ENCODE peak calls at places on chromosomes 12 and 14, in seven cellular contexts. F is SK-N-SH, Q is HepG2, A is GM12878, Y is K562, Z is H1, W is A549. O is an unnamed sample.

GRCh38 chr12:69189378-69189978 is 49.9 kb upstream of the CPSF6 start:
- DNase-seq in A (no peak), Z (no peak), Y (no peak), F (no peak), W (no peak), Q (no peak), O (no peak)

GRCh38 chr14:27427796-27428195 is 830.0 kb upstream of the NOVA1 start:
- DNase-seq in W (peak), A (no peak), Z (no peak), Q (no peak), Y (peak), F (no peak), O (no peak)

GRCh38 chr14:69666698-69667211 is 55.4 kb downstream of the SUSD6 start:
- DNase-seq in Z (no peak), F (no peak), A (no peak), Y (no peak), W (peak), Q (no peak), O (peak)

GRCh38 chr14:68520637-68521556 is 272.0 kb downstream of the ZFP36L1 start:
- DNase-seq in Z (peak), A (no peak), Y (no peak), W (peak), Q (peak), F (no peak), O (no peak)

GRCh38 chr12:118052324-118053070 is 8.5 kb downstream of the WSB2 start:
- DNase-seq in Z (no peak), Q (peak), Y (no peak), F (no peak), W (peak), A (no peak), O (peak)

GRCh38 chr12:85642810-85643209 is 193.4 kb downstream of the RASSF9 start:
- DNase-seq in A (no peak), Z (no peak), F (no peak), Q (peak), Y (no peak), W (no peak), O (peak)

GRCh38 chr12:123938679-123939480 is 33.8 kb downstream of the CCDC92 start:
- DNase-seq in A (no peak), Z (no peak), F (peak), Y (peak), Q (no peak), W (peak), O (no peak)

GRCh38 chr12:65962921-65963883 is 138.9 kb downstream of the HMGA2 start:
- DNase-seq in F (peak), Y (peak), Q (no peak), A (no peak), W (no peak), Z (no peak), O (no peak)

GRCh38 chr14:100106260-100106659 is 41.0 kb downstream of the EVL start:
- DNase-seq in W (no peak), A (no peak), F (no peak), Q (no peak), Z (no peak), Y (no peak), O (no peak)

GRCh38 chr14:101962503-101962874 is 1.9 kb upstream of the DYNC1H1 start:
- DNase-seq in Q (peak), Z (no peak), A (no peak), Y (peak), F (peak), W (peak), O (peak)

GRCh38 chr14:45253754-45254300 is 825 bp upstream of the MIS18BP1 start:
- DNase-seq in Z (no peak), A (no peak), W (peak), Q (no peak), F (no peak), Y (no peak), O (peak)

GRCh38 chr12:110860833-110861291 is 14.1 kb downstream of the CCDC63 start:
- DNase-seq in Z (no peak), W (no peak), Q (no peak), A (no peak), Y (no peak), F (no peak), O (no peak)

GRCh38 chr12:64318605-64319004 is 72.0 kb downstream of the C12orf56 start:
- DNase-seq in W (no peak), Z (peak), Y (peak), A (no peak), Q (peak), F (no peak), O (peak)

GRCh38 chr12:93274937-93275336 is 102.8 kb upstream of the NUDT4 start:
- DNase-seq in W (no peak), F (no peak), Y (no peak), Q (no peak), A (no peak), Z (no peak), O (no peak)

GRCh38 chr14:76901171-76902055 is 75.2 kb downstream of the LRRC74A start:
- DNase-seq in Z (no peak), F (no peak), W (no peak), Y (no peak), A (no peak), Q (no peak), O (peak)

GRCh38 chr12:69824028-69824427 is 999 bp upstream of the MYRFL start:
- DNase-seq in Y (no peak), F (no peak), Z (no peak), Q (no peak), A (no peak), W (no peak), O (no peak)

GRCh38 chr12:12540261-12541013 is 22.2 kb downstream of the DUSP16 start:
- DNase-seq in F (no peak), W (no peak), Q (no peak), Y (no peak), Z (no peak), A (no peak), O (no peak)

GRCh38 chr14:58912799-58913432 is 275.2 kb downstream of the DACT1 start:
- DNase-seq in F (no peak), Q (no peak), Z (no peak), Y (no peak), A (no peak), W (no peak), O (peak)

GRCh38 chr12:31651893-31652521 is 7.5 kb upstream of the ETFBKMT start:
- DNase-seq in Z (no peak), A (no peak), W (no peak), Y (peak), F (peak), Q (no peak), O (no peak)

GRCh38 chr14:64562432-64562831 is 12.7 kb downstream of the PPP1R36 start:
- DNase-seq in W (no peak), Y (no peak), A (no peak), Z (no peak), F (no peak), Q (no peak), O (no peak)

GRCh38 chr12:90099288-90099687 is 390.6 kb upstream of the ATP2B1 start:
- DNase-seq in W (no peak), Q (no peak), Y (no peak), A (no peak), F (no peak), Z (no peak), O (peak)

GRCh38 chr12:751828-752672 is at the start of gene WNK1:
- DNase-seq in Q (peak), W (peak), Y (peak), A (peak), Z (peak), F (peak), O (peak)

GRCh38 chr12:87779016-87779415 is 250.2 kb downstream of the C12orf50 start:
- DNase-seq in F (no peak), Z (no peak), W (peak), Y (no peak), Q (no peak), A (no peak), O (peak)

GRCh38 chr14:73014105-73014504 is 12.8 kb downstream of the ZFYVE1 start:
- DNase-seq in Q (no peak), Y (no peak), W (no peak), F (no peak), Z (no peak), A (peak), O (peak)

GRCh38 chr14:100617715-100618693 is 30.8 kb upstream of the BEGAIN start:
- DNase-seq in Z (no peak), Y (no peak), Q (no peak), F (peak), W (no peak), A (no peak), O (no peak)

GRCh38 chr12:132651444-132652100 is 33.0 kb downstream of the P2RX2 start:
- DNase-seq in Z (no peak), A (no peak), W (no peak), F (no peak), Y (no peak), Q (no peak), O (no peak)

GRCh38 chr12:54195736-54196347 is 7.1 kb upstream of the SMUG1 start:
- DNase-seq in F (peak), Y (peak), Z (no peak), W (no peak), Q (no peak), A (no peak), O (peak)

GRCh38 chr14:70654609-70655008 is 12.9 kb downstream of the TTC9 start:
- DNase-seq in A (peak), Y (no peak), Z (no peak), W (no peak), F (no peak), Q (no peak), O (no peak)

GRCh38 chr12:12379831-12380730 is 23.2 kb downstream of the BORCS5 start:
- DNase-seq in W (no peak), Z (no peak), A (no peak), F (no peak), Y (no peak), Q (no peak), O (no peak)

GRCh38 chr14:29721586-29721985 is 206.1 kb downstream of the PRKD1 start:
- DNase-seq in Q (no peak), W (no peak), F (no peak), Y (no peak), Z (no peak), A (no peak), O (no peak)

GRCh38 chr12:123085730-123086487 is 65.0 kb downstream of the PITPNM2 start:
- DNase-seq in F (peak), W (peak), Z (no peak), Y (no peak), A (no peak), Q (peak), O (peak)

GRCh38 chr12:115402443-115403170 is 718.6 kb upstream of the TBX3 start:
- DNase-seq in F (no peak), Q (no peak), Y (no peak), Z (no peak), A (no peak), W (no peak), O (peak)

GRCh38 chr12:42213954-42214426 is 24.1 kb downstream of the YAF2 start:
- DNase-seq in W (no peak), A (no peak), Z (no peak), F (no peak), Q (no peak), Y (no peak), O (peak)

GRCh38 chr12:46221255-46222128 is 47.4 kb downstream of the SLC38A1 start:
- DNase-seq in W (no peak), A (no peak), Y (peak), Q (no peak), Z (no peak), F (peak), O (peak)

GRCh38 chr12:18250313-18250916 is 10.9 kb upstream of the PIK3C2G start:
- DNase-seq in Q (peak), Z (peak), A (no peak), W (peak), F (peak), Y (peak), O (peak)

GRCh38 chr12:101459642-101460346 is 15.3 kb upstream of the SPIC start:
- DNase-seq in Y (peak), A (no peak), F (no peak), Q (peak), Z (no peak), W (peak), O (peak)

GRCh38 chr14:60651936-60652673 is 2.8 kb upstream of the SIX1 start:
- DNase-seq in A (no peak), Z (no peak), Y (no peak), F (peak), Q (no peak), W (no peak), O (peak)

GRCh38 chr14:60651051-60651935 is 2.0 kb upstream of the SIX1 start:
- DNase-seq in Q (no peak), Z (no peak), Y (no peak), W (no peak), F (no peak), A (no peak), O (no peak)

GRCh38 chr14:60653388-60653690 is 4.1 kb upstream of the SIX1 start:
- DNase-seq in Y (no peak), F (peak), Z (no peak), W (no peak), A (no peak), Q (no peak), O (no peak)

GRCh38 chr14:60653709-60654161 is 4.5 kb upstream of the SIX1 start:
- DNase-seq in Q (no peak), F (no peak), A (no peak), Z (no peak), Y (no peak), W (no peak), O (no peak)

DNA sequence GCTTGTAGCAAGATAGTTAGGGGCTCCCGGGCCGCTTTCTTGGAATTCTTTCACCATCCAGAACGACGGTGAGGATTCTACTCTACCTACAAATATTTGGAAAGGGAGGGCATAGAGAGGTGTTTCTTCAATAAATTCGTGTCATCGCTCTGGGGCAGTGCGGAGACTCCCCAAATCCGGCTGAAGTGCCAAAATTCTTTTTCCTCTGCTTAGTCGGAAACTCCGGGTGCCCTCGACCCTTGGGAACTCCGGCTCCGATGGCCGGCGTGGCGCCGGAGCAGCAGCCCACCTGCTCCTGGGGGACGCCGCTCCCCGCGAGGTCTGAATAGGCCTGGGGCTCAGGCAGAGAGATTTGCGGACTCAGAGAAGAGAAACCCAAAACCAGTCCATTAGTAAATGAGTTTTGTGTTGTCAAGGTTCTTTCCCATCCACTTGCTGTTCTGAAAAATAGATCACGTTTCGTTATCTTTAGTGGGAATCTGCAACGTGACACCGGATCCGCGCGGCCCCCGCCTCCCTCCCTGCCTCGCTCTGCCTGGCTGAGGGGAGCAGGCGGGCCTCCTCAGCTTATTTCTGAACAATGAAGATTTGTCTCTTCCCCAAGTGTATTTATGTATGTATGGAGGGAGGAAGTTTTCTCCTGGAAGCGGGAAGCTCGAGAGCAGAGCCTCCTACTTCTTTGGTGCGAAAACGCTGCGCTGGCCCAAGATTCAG is 3.6 kb upstream of the SIX1 start:
- DNase-seq in Y (peak), W (no peak), A (no peak), Z (no peak), Q (no peak), F (peak), O (peak)
- TF ChIP-seq RFX5 in Y (no peak), W (no peak), A (no peak), Z (no peak), Q (no peak), F (no peak), O (no peak)

GRCh38 chr12:116765271-116765670 is 27.2 kb downstream of the RNFT2 start:
- DNase-seq in A (no peak), Y (no peak), Q (no peak), Z (no peak), W (no peak), F (no peak), O (no peak)

GRCh38 chr12:116760621-116761020 is 22.5 kb downstream of the RNFT2 start:
- DNase-seq in F (no peak), W (no peak), Y (peak), Q (no peak), A (no peak), Z (no peak), O (no peak)

GRCh38 chr12:116761499-116761898 is 23.4 kb downstream of the RNFT2 start:
- DNase-seq in W (no peak), Q (no peak), A (no peak), F (no peak), Z (no peak), Y (no peak), O (no peak)

GRCh38 chr12:116759783-116760581 is 21.9 kb downstream of the RNFT2 start:
- DNase-seq in Q (no peak), W (no peak), A (no peak), Y (peak), F (no peak), Z (no peak), O (no peak)
- TF ChIP-seq RFX5 in Q (no peak), W (no peak), A (no peak), Y (no peak), F (no peak), Z (no peak), O (no peak)

GRCh38 chr12:22624573-22624907 is 431 bp upstream of the ETNK1 start:
- DNase-seq in F (no peak), W (peak), Q (no peak), A (no peak), Z (no peak), Y (no peak), O (no peak)
- TF ChIP-seq RFX5 in F (no peak), W (no peak), Q (no peak), A (no peak), Z (no peak), Y (no peak), O (no peak)

GRCh38 chr14:92976268-92976667 is 53.3 kb downstream of the CHGA start:
- DNase-seq in A (no peak), Q (no peak), Y (no peak), W (no peak), Z (no peak), F (no peak), O (no peak)

GRCh38 chr14:92974541-92975345 is 51.8 kb downstream of the CHGA start:
- DNase-seq in Z (no peak), W (no peak), A (no peak), F (no peak), Q (no peak), Y (no peak), O (no peak)

GRCh38 chr14:92973798-92974372 is 50.9 kb downstream of the CHGA start:
- DNase-seq in F (no peak), W (no peak), A (no peak), Z (no peak), Q (no peak), Y (no peak), O (no peak)

GRCh38 chr14:92971601-92972180 is 48.7 kb downstream of the CHGA start:
- DNase-seq in A (no peak), W (no peak), Y (no peak), Z (no peak), Q (no peak), F (no peak), O (no peak)

DNA sequence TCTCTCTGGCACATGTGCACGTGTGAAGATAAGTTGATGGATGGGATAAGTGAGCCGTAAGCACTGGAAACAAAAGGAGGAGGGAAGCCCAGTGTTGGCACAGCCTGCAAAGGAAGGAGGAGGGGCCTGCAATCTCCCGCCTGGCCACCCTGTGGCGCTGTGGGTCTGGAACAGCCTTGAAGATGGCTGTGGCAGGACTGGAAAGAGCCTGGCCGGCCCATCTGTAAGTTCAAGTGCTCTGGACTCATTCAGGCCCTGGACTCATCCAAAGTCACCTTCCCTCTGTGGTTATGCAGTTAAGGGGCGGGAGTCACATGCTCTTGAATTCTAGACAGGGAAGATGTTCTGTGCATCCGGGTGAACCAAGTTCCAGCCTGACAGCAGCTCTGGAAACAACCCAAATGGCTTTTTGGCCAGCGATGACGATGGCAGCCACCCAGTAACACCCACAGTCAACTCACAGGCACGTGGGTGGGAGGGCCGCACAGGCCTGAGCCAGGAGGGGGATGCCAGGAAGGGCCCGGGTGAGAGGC is 50.4 kb downstream of the CHGA start:
- DNase-seq in Q (peak), W (no peak), F (peak), Z (peak), Y (peak), A (no peak), O (peak)
- TF ChIP-seq RFX5 in Q (no peak), W (no peak), F (no peak), Z (no peak), Y (no peak), A (no peak), O (no peak)

GRCh38 chr12:121753844-121754264 is 39.6 kb downstream of the RHOF start:
- DNase-seq in Y (no peak), Z (no peak), W (no peak), F (no peak), A (no peak), Q (no peak), O (no peak)
- TF ChIP-seq RFX5 in Y (no peak), Z (no peak), W (no peak), F (no peak), A (no peak), Q (no peak), O (no peak)

DNA sequence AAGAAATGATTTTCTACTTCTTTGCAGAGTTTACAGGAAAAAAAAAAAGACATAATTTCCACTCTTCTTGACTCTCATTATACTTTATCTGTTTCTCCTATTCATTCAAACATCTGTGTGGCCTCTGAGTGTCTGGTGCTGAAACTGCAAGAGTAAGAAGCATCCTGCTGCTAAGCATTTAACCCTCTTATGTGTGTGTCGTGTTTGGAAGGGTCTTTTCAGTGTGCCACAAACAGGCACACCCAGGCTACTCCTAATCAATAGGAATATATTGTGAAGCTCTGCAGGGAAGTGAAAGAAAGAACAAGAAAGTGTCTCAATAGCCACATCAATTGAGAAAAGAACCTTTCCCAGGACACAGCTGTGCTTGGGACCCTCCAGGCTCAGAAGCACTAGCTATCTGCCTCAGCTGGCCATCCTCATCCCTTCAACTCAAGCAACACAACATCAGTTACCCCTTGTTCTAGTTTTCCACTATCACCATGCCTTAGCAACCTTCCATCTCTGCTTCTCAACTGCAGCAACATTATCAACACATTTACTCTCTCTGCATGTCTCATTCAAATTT is 13.4 kb upstream of the KRAS start:
- DNase-seq in W (no peak), Q (no peak), Y (no peak), F (no peak), Z (no peak), A (no peak), O (no peak)
- TF ChIP-seq RFX5 in W (no peak), Q (no peak), Y (no peak), F (no peak), Z (no peak), A (no peak), O (no peak)

DNA sequence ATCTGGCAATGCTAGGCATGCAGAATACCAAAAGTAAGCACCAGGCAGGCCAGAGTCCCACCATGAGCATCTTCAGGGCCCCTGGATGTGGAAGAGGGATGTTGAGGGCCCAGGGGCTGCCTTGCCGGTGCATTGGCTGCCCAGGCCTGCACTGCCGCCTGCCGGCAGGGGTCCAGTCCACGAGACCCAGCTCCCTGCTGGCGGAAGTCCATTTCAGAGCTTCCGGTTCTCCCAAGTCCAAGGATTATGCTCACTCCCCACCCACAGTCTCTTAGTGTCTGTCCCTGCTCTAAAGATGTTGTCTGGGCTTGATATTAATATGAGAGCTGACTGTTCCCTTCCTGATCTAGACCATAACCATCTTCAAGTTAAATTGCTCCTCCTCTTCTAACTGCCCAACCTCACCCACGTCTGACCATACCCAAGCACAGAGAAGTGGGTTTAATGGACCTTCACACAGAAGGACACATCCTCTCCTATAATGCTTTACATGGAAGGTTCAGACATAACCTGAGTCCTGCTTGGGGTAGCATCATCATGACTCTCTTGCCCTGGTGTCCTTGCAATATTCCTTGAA is 117.4 kb downstream of the DAD1 start:
- DNase-seq in A (no peak), Z (peak), Q (peak), Y (peak), W (peak), F (peak), O (peak)
- TF ChIP-seq RFX5 in A (no peak), Z (peak), Q (no peak), Y (no peak), W (no peak), F (no peak), O (no peak)

O was measured in IMR-90.